ENCODE peak calls at places on chromosomes 6 and 20, in ten cellular contexts. Q is adrenal gland, A is PC-9, M is hepatocyte, U is endothelial cell of umbilical vein, B is MM.1S, C is Peyer's patch, W is mammary epithelial cell, D is uterus, Y is fibroblast of lung. H is an unnamed sample. For H3K4me1, the result is how much of the 10 kb centered on the place peaks cover.

GRCh38 chr20:41174782-41175181 is 37.4 kb downstream of the PLCG1 start:
- DNase-seq in Q (no peak), A (no peak), M (no peak), U (no peak), B (no peak), C (peak), W (no peak), D (peak), Y (peak), H (peak)

GRCh38 chr6:169620171-169621125 is 81.4 kb downstream of the WDR27 start:
- DNase-seq in Q (no peak), A (peak), M (peak), U (no peak), B (no peak), C (no peak), W (peak), D (no peak), Y (peak), H (no peak)

GRCh38 chr6:167706313-167707109 is 120.2 kb upstream of the AFDN start:
- DNase-seq in Q (no peak), A (no peak), M (no peak), U (no peak), B (peak), C (peak), W (no peak), D (no peak), Y (no peak), H (no peak)

GRCh38 chr6:126335210-126335609 is 4.7 kb upstream of the CENPW start:
- DNase-seq in Q (no peak), A (no peak), M (no peak), U (no peak), B (no peak), C (no peak), W (no peak), D (no peak), Y (no peak), H (no peak)

GRCh38 chr6:90778419-90779203 is 191.7 kb upstream of the MAP3K7 start:
- DNase-seq in Q (no peak), A (no peak), M (no peak), U (no peak), B (no peak), C (no peak), W (no peak), D (no peak), Y (no peak), H (no peak)

GRCh38 chr6:84685983-84686584 is 78.3 kb downstream of the TBX18 start:
- DNase-seq in Q (no peak), A (no peak), M (no peak), U (no peak), B (peak), C (no peak), W (peak), D (no peak), Y (no peak), H (no peak)

GRCh38 chr20:44079968-44080560 is 106.9 kb downstream of the JPH2 start:
- DNase-seq in Q (no peak), A (no peak), M (no peak), U (no peak), B (peak), C (peak), W (no peak), D (no peak), Y (peak), H (no peak)

GRCh38 chr20:51447765-51448148 is 94.8 kb downstream of the NFATC2 start:
- DNase-seq in Q (no peak), A (no peak), M (no peak), U (no peak), B (no peak), C (no peak), W (no peak), D (no peak), Y (no peak), H (no peak)

GRCh38 chr20:38893485-38894090 is 32.6 kb upstream of the FAM83D start:
- DNase-seq in Q (peak), A (no peak), M (peak), U (peak), B (peak), C (peak), W (peak), D (peak), Y (peak), H (no peak)

GRCh38 chr6:133040025-133040838 is 200.9 kb upstream of the EYA4 start:
- DNase-seq in Q (no peak), A (no peak), M (peak), U (peak), B (peak), C (no peak), W (peak), D (no peak), Y (peak), H (no peak)

GRCh38 chr6:5459346-5459745 is 198.0 kb downstream of the FARS2 start:
- DNase-seq in Q (no peak), A (no peak), M (no peak), U (no peak), B (no peak), C (no peak), W (peak), D (no peak), Y (no peak), H (no peak)

GRCh38 chr6:89368107-89368506 is 15.6 kb upstream of the UBE2J1 start:
- DNase-seq in Q (peak), A (no peak), M (peak), U (peak), B (peak), C (peak), W (peak), D (peak), Y (peak), H (peak)

GRCh38 chr20:19729672-19730071 is 28.4 kb upstream of the RIN2 start:
- DNase-seq in Q (no peak), A (no peak), M (no peak), U (no peak), B (no peak), C (no peak), W (no peak), D (no peak), Y (no peak), H (no peak)

GRCh38 chr6:63389191-63389844 is 69.5 kb upstream of the LGSN start:
- DNase-seq in Q (no peak), A (no peak), M (no peak), U (no peak), B (no peak), C (no peak), W (no peak), D (no peak), Y (no peak), H (no peak)

GRCh38 chr20:57881466-57882405 is 171.9 kb upstream of the PMEPA1 start:
- DNase-seq in Q (no peak), A (no peak), M (no peak), U (no peak), B (no peak), C (no peak), W (no peak), D (no peak), Y (no peak), H (peak)

GRCh38 chr6:44569931-44570385 is 182.5 kb downstream of the CDC5L start:
- DNase-seq in Q (peak), A (no peak), M (no peak), U (no peak), B (no peak), C (peak), W (no peak), D (no peak), Y (peak), H (peak)

GRCh38 chr20:25499031-25499430 is 86.3 kb downstream of the NINL start:
- DNase-seq in Q (no peak), A (no peak), M (no peak), U (no peak), B (no peak), C (no peak), W (no peak), D (no peak), Y (no peak), H (peak)

GRCh38 chr6:176766-177165 is 115.5 kb upstream of the DUSP22 start:
- DNase-seq in Q (no peak), A (no peak), M (no peak), U (no peak), B (no peak), C (no peak), W (no peak), D (no peak), Y (no peak), H (no peak)

GRCh38 chr6:5151955-5152401 is 66.8 kb downstream of the PPP1R3G start:
- DNase-seq in Q (no peak), A (no peak), M (no peak), U (no peak), B (no peak), C (no peak), W (peak), D (no peak), Y (peak), H (no peak)

GRCh38 chr6:166253277-166254229 is 54.6 kb downstream of the PRR18 start:
- DNase-seq in Q (no peak), A (no peak), M (peak), U (no peak), B (no peak), C (no peak), W (no peak), D (no peak), Y (no peak), H (no peak)

GRCh38 chr6:161204866-161205557 is 68.8 kb downstream of the AGPAT4 start:
- DNase-seq in Q (no peak), A (no peak), M (no peak), U (no peak), B (no peak), C (no peak), W (no peak), D (no peak), Y (peak), H (no peak)

GRCh38 chr20:2742431-2742830 is 49.9 kb downstream of the EBF4 start:
- DNase-seq in Q (no peak), A (no peak), M (no peak), U (no peak), B (no peak), C (no peak), W (no peak), D (no peak), Y (no peak), H (no peak)
- H3K4me1 ChIP-seq in Q (under half), A (under half), M (under half), U (under half), B (under half), C (under half), W (under half), D (under half), Y (under half), H (under half)

DNA sequence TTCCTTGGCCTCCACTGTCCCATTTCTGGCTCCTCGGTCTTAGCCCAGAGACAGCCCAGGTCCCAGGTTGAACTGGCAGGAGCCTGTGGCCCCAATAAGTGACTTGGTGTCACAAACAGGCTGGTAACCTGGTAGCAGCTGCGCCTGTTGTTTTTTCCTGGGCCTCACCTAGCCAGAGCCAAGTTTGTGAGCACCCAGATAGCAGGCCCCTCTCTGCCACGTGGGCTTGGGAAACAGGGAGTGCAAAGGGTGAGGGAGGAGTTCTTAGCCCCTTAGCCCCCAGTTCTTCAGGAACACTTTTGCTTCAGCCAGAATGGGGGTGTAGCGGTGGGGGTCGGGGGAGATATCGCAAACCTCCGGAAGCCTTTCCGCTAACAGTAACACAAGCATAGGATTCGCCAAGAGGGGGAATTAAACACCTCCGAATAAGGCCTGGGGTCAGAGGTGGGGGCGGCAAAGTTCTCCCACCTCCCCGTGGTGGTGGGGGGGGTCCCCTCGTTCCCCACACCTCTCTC is 760 bp downstream of the C6orf132 start:
- DNase-seq in Q (no peak), A (no peak), M (peak), U (no peak), B (no peak), C (no peak), W (peak), D (no peak), Y (no peak), H (no peak)
- H3K4me3 ChIP-seq in Q (peak), A (peak), M (peak), U (no peak), B (no peak), C (peak), W (peak), D (no peak), Y (peak), H (peak)

GRCh38 chr6:15254074-15254975 is 8.5 kb downstream of the JARID2 start:
- DNase-seq in Q (no peak), A (no peak), M (no peak), U (no peak), B (no peak), C (no peak), W (no peak), D (no peak), Y (no peak), H (no peak)
- TF ChIP-seq CTCF in Q (no peak), A (no peak), M (peak), U (no peak), B (no peak), C (no peak), W (no peak), D (no peak), Y (no peak), H (no peak)

GRCh38 chr6:129490551-129491245 is 219.3 kb downstream of the ARHGAP18 start:
- DNase-seq in Q (peak), A (peak), M (peak), U (peak), B (peak), C (peak), W (peak), D (peak), Y (peak), H (peak)
- H3K4me1 ChIP-seq in Q (under half), A (under half), M (under half), U (half or more), B (under half), C (under half), W (half or more), D (under half), Y (under half), H (under half)

DNA sequence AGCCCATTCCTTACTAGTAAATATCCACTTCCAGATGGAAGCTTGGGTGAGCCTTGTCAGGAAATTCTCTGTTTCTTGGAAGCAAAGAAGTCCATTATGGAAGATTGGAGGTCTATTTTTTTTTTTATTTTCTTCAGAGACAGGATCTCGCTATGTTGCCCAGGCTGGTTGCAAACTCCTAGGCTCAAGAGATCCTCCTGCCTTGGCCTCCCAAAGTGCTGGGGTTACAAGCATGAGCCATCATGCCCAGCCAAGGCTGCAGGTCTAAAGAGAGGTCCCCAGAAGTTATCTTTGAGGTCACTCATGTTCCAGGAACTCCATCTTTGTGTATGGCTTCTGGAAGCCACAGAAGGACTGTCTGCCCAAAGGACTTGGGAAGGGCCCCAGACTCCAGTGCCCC is 255.3 kb downstream of the LY86 start:
- DNase-seq in Q (no peak), A (no peak), M (no peak), U (no peak), B (no peak), C (peak), W (no peak), D (no peak), Y (no peak), H (no peak)
- H3K4me3 ChIP-seq in Q (no peak), A (no peak), M (no peak), U (no peak), B (no peak), C (no peak), W (no peak), D (no peak), Y (no peak), H (no peak)

DNA sequence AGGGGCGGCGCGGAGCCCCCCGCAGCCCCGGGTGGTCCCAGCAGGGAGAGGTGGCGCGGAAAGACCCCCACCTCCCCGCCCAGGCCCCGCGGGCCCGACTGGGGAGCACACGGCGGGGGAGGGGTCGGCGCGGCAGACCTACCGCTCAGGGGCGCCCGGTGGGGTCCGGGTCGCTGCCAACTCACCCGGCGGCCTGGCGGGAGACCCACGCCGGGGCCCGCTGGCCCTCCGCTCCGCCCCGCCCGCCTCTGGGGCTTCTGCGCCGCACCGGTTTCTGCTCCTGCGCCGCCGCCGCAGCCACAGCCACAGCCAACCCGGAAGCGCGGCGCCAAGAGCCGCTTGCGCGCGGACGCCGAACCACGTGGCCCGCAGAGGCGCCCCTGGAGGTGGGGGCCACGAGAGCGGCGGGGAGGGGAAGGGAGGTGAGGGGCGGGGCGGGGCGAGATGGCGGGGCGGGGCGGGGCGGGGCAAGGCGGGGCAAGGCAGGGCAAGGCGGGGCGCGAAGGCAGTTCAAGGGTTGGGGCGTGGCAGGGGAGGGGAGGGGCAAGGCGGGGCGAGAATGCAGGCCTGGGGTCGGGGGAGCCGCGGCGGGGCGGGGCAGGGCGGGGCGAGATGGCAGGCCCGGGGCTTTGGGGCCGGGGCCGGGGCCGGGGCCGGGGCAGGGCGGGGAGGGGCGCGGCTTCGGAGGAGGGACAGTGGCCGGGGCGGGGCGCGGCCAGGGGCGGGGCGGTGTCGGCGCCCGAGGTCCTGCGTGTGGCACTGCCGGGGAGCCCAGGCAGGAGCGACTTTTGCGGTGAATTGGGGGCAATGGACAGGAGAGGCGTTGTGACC is at the start of gene ZBTB24:
- DNase-seq in Q (peak), A (peak), M (peak), U (peak), B (peak), C (peak), W (peak), D (peak), Y (peak), H (peak)
- TF ChIP-seq CTCF in Q (no peak), A (no peak), M (no peak), U (no peak), B (no peak), C (no peak), W (no peak), D (no peak), Y (no peak), H (no peak)

GRCh38 chr20:10651227-10651990 is 22.4 kb downstream of the JAG1 start:
- DNase-seq in Q (no peak), A (no peak), M (peak), U (peak), B (no peak), C (no peak), W (no peak), D (peak), Y (peak), H (peak)
- H3K4me1 ChIP-seq in Q (under half), A (under half), M (under half), U (under half), B (under half), C (under half), W (under half), D (under half), Y (under half), H (half or more)